ENCODE peak calls at places on chromosomes 2 and 18, in eight cellular contexts. F is H9, A is keratinocyte, H is IMR-90, T is MM.1S, L is fibroblast of lung, N is K562, J is endothelial cell of umbilical vein. W is an unnamed sample.

GRCh38 chr2:241139531-241140444 is 9.5 kb downstream of the PASK start:
- DNase-seq in H (no peak), N (no peak), J (no peak), T (no peak), F (no peak), A (no peak), L (no peak), W (no peak)

GRCh38 chr18:45527891-45528290 is 87.4 kb upstream of the SLC14A2 start:
- DNase-seq in L (no peak), T (no peak), F (no peak), H (no peak), J (no peak), A (no peak), N (no peak), W (no peak)

GRCh38 chr2:233007270-233007669 is 5.8 kb downstream of the NGEF start:
- DNase-seq in A (no peak), J (no peak), N (no peak), T (no peak), L (no peak), H (no peak), F (no peak), W (no peak)

GRCh38 chr18:51128533-51128932 is 68.9 kb downstream of the MEX3C start:
- DNase-seq in T (no peak), F (no peak), A (no peak), L (no peak), J (no peak), N (no peak), H (no peak), W (no peak)

GRCh38 chr2:18704224-18704623 is 114.9 kb upstream of the NT5C1B start:
- DNase-seq in F (no peak), N (no peak), L (no peak), J (no peak), A (no peak), T (no peak), H (no peak), W (no peak)

GRCh38 chr2:242058116-242058680 is 188.7 kb downstream of the RTP5 start:
- DNase-seq in N (no peak), L (no peak), T (no peak), J (no peak), F (no peak), A (no peak), H (no peak), W (no peak)

GRCh38 chr18:79934311-79935097 is 16.9 kb downstream of the SLC66A2 start:
- DNase-seq in T (no peak), J (no peak), F (peak), N (no peak), A (no peak), H (no peak), L (no peak), W (no peak)

GRCh38 chr18:48955528-48956261 is 4.9 kb upstream of the SMAD7 start:
- DNase-seq in A (no peak), H (peak), F (peak), L (peak), J (peak), T (no peak), N (no peak), W (no peak)

GRCh38 chr18:62876828-62877227 is 161.5 kb downstream of the PHLPP1 start:
- DNase-seq in N (no peak), F (no peak), A (no peak), J (peak), L (peak), H (no peak), T (no peak), W (no peak)

GRCh38 chr2:230018153-230018552 is 50.6 kb downstream of the SLC16A14 start:
- DNase-seq in H (peak), A (peak), F (no peak), N (no peak), L (peak), T (no peak), J (no peak), W (no peak)

GRCh38 chr2:2642906-2643890 is 312.1 kb upstream of the MYT1L start:
- DNase-seq in N (no peak), T (no peak), H (no peak), L (no peak), J (no peak), A (no peak), F (no peak), W (no peak)

GRCh38 chr2:18791172-18791797 is 201.9 kb upstream of the NT5C1B start:
- DNase-seq in F (no peak), J (no peak), A (no peak), T (no peak), N (no peak), L (peak), H (peak), W (no peak)

GRCh38 chr2:23670245-23670592 is 256.7 kb downstream of the ATAD2B start:
- DNase-seq in T (no peak), H (no peak), N (no peak), F (no peak), A (no peak), L (no peak), J (no peak), W (no peak)

GRCh38 chr2:117794668-117795067 is 19.8 kb upstream of the DDX18 start:
- DNase-seq in F (no peak), N (no peak), A (no peak), T (no peak), J (no peak), L (peak), H (peak), W (no peak)

GRCh38 chr2:194155406-194155805 is 1501.6 kb upstream of the SLC39A10 start:
- DNase-seq in F (no peak), H (no peak), J (no peak), T (no peak), N (no peak), A (no peak), L (no peak), W (no peak)

GRCh38 chr2:146666336-146666735 is 1178.5 kb upstream of the ACVR2A start:
- DNase-seq in F (no peak), T (no peak), N (no peak), J (peak), L (peak), A (no peak), H (peak), W (no peak)

GRCh38 chr18:57915241-57915640 is 112.1 kb upstream of the ATP8B1 start:
- DNase-seq in T (no peak), J (no peak), F (no peak), L (peak), A (no peak), H (peak), N (no peak), W (no peak)

GRCh38 chr2:239932881-239933735 is 92.0 kb downstream of the NDUFA10 start:
- DNase-seq in T (no peak), J (no peak), H (no peak), F (peak), A (no peak), L (no peak), N (no peak), W (no peak)

GRCh38 chr2:12106440-12107080 is 360.1 kb downstream of the LPIN1 start:
- DNase-seq in T (no peak), L (peak), H (peak), A (peak), F (no peak), J (peak), N (peak), W (no peak)

GRCh38 chr18:56124186-56124585 is 514.2 kb downstream of the TXNL1 start:
- DNase-seq in N (no peak), T (no peak), L (peak), J (peak), H (peak), F (no peak), A (peak), W (no peak)

GRCh38 chr2:238920601-238921001 is 72.7 kb downstream of the TWIST2 start:
- DNase-seq in H (no peak), N (no peak), A (no peak), L (no peak), F (no peak), T (no peak), J (no peak), W (no peak)

DNA sequence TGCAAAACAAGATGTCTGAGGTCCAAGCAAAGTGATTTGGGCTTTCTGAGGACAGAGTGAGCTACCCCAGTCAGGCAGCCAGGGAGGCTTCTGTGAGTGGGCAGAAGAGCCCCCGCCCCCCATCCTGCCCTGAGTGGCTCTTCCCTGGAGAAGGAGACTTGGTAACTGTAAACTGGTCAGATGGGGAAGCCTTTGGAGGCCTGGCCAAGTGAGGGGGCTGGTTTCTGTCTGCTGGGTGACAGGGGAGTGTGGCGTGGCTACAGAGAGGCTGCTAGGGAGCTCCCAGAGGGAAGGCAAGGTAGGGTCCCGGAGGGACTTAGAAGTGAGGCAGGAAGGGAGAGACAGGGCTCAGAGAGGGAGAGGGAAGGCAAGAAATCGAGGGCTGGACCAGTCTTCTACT is 181.4 kb upstream of the HAAO start:
- DNase-seq in A (no peak), H (no peak), F (no peak), N (no peak), L (peak), T (no peak), J (no peak), W (no peak)
- H3K9ac ChIP-seq in A (no peak), H (no peak), F (no peak), N (no peak), L (no peak), T (no peak), J (no peak), W (no peak)

DNA sequence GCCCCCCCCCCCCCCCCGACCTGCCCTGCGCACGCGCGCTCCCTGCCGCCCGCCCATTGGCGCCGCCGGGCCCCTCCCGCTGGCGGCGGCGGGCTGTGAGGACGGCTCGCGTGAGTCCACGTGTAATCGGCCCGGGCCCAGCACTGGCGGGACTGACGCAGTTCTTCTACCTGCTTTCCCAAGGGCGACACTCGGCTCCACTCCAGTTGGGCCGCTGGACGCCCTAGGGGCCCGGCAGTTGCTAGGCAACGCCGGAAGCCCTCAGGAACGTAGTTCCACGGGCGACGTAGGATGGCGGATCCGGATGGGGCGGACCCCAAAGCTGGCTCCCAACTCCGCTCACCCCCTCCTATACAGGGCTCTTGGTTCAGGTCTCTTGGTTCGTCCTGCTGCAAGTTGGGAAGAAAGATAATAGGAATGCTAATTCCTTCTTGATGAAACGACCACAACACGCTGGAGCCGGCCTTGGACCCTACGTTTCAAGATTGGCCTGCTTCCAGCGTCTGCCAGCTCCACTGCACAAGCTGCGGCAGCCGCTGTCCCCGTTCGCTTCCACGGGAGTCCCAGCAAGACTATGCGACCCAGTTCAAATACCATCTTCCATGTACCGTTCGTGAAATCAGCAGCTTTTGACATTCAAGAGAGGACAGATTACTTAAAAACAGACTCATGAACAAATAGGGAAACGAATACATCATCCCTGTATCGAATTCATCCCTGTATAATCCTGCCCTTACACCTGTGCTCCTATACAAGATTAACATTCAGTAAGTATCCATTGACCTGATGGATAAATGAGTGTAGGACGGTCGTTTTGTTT is 415 bp upstream of the MCFD2 start:
- DNase-seq in F (peak), A (peak), H (peak), J (peak), T (peak), N (peak), L (peak), W (peak)
- H3K27ac ChIP-seq in F (peak), A (peak), H (peak), J (peak), T (peak), N (peak), L (peak), W (peak)

GRCh38 chr18:1304392-1304992 is 399.8 kb downstream of the ADCYAP1 start:
- DNase-seq in A (no peak), J (no peak), T (no peak), F (no peak), H (no peak), N (no peak), L (no peak), W (no peak)
- H3K9ac ChIP-seq in A (no peak), J (no peak), T (no peak), F (no peak), H (no peak), N (no peak), L (no peak), W (no peak)

DNA sequence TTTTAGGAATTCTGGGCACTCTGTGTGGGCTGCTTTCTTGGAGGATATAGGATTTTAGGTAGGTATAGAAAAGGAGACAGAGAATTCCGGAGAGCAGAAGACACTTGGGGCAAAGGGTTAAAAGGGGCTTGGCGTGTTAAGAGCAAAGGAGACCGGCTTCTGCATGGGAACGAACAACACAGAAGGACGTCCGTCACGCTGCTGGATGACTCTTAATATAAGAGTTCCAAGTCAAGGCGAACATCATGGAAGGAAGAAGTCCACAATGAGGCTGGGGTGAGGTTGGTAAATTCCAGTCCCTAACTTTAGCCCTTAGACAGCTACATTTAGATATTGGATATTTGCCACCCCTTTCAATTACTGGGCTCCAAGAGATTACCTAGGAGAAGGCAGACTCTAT is 15.9 kb upstream of the SLC20A1 start:
- DNase-seq in F (no peak), L (no peak), N (no peak), T (no peak), J (no peak), A (no peak), H (no peak), W (no peak)
- H3K27ac ChIP-seq in F (no peak), L (no peak), N (no peak), T (no peak), J (peak), A (no peak), H (no peak), W (no peak)

GRCh38 chr2:175948202-175948601 is 53.9 kb downstream of the LNPK start:
- DNase-seq in L (no peak), J (no peak), A (no peak), H (no peak), T (no peak), N (no peak), F (no peak), W (no peak)
- H3K9ac ChIP-seq in L (no peak), J (no peak), A (no peak), H (no peak), T (no peak), N (no peak), F (no peak), W (no peak)

DNA sequence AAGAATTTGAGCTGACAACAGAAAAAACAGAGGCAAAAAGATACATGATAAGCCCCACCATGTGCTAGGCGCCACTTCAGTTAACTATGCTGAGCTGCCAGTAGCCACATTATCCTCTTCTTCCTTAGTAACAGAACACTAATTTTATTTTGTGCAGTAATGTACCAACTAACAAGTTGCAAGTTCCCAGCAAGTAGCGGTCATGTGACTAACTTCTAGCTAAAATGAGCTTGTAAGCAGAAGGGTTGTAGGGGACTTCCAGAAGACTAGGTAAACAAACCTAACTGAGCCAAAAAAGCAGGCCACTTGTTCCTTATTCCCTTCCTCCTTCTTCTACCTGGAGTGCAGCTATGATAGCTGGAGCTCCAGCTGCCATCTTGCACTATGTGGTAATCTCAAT is 75.5 kb downstream of the DTNB start:
- DNase-seq in J (no peak), A (no peak), T (peak), N (no peak), H (no peak), F (no peak), L (no peak), W (no peak)
- H3K27ac ChIP-seq in J (no peak), A (no peak), T (peak), N (no peak), H (no peak), F (no peak), L (no peak), W (no peak)

GRCh38 chr2:6356127-6356761 is 509.5 kb downstream of the CMPK2 start:
- DNase-seq in J (no peak), A (no peak), H (no peak), L (no peak), F (no peak), N (no peak), T (no peak), W (no peak)

GRCh38 chr2:6354546-6354945 is 511.2 kb downstream of the CMPK2 start:
- DNase-seq in J (no peak), H (no peak), A (no peak), L (no peak), N (no peak), F (no peak), T (no peak), W (no peak)

GRCh38 chr2:6352906-6353515 is 512.7 kb downstream of the CMPK2 start:
- DNase-seq in H (peak), A (no peak), N (no peak), J (no peak), T (no peak), F (peak), L (peak), W (peak)

GRCh38 chr2:6352247-6352646 is 513.5 kb downstream of the CMPK2 start:
- DNase-seq in T (peak), L (no peak), H (no peak), F (no peak), A (no peak), J (no peak), N (no peak), W (no peak)

GRCh38 chr2:6353669-6354068 is 512.0 kb downstream of the CMPK2 start:
- DNase-seq in J (no peak), N (no peak), H (no peak), F (no peak), L (no peak), A (no peak), T (no peak), W (no peak)
- H3K9ac ChIP-seq in J (no peak), N (no peak), H (no peak), F (no peak), L (no peak), A (no peak), T (no peak), W (no peak)

GRCh38 chr2:135490381-135490780 is 40.6 kb downstream of the ZRANB3 start:
- DNase-seq in N (no peak), J (no peak), H (peak), F (no peak), A (no peak), T (no peak), L (peak), W (no peak)
- H3K27ac ChIP-seq in N (no peak), J (no peak), H (no peak), F (no peak), A (no peak), T (no peak), L (peak), W (no peak)